ENCODE peak calls at places on chromosomes 3 and 15, in four cellular contexts. C is ovary, H is uterus, B is heart right ventricle. E is an unnamed sample.
A peak's percentile ranks its signal among the peaks of the same experiment; 100 is the strongest.

GRCh38 chr15:74336061-74337005 is 31.1 kb downstream of the CYP11A1 start:
- DNase-seq in C (no peak), H (no peak), B (no peak), E (peak; percentile 35)

GRCh38 chr3:117045143-117045542 is 335.6 kb downstream of the TUSC7 start:
- DNase-seq in B (no peak), H (no peak), C (no peak), E (no peak)

GRCh38 chr15:100690786-100691160 is 88.4 kb downstream of the ASB7 start:
- DNase-seq in B (no peak), H (peak; percentile 13), C (no peak), E (no peak)

GRCh38 chr3:52196977-52197376 is 983 bp upstream of the ALAS1 start:
- DNase-seq in H (no peak), C (peak; percentile 53), B (no peak), E (no peak)

GRCh38 chr3:32469151-32469874 is 33.3 kb downstream of the CMTM6 start:
- DNase-seq in C (no peak), B (no peak), H (no peak), E (no peak)

GRCh38 chr15:94370197-94370987 is 139.0 kb downstream of the MCTP2 start:
- DNase-seq in C (no peak), B (no peak), H (no peak), E (no peak)

GRCh38 chr3:17967953-17968352 is 225.5 kb upstream of the TBC1D5 start:
- DNase-seq in C (no peak), H (no peak), B (no peak), E (no peak)

GRCh38 chr3:131386429-131386926 is 4.9 kb downstream of the NUDT16 start:
- DNase-seq in B (peak; percentile 69), H (no peak), C (no peak), E (peak; percentile 82)

GRCh38 chr3:142027295-142027694 is 122.0 kb downstream of the TFDP2 start:
- DNase-seq in H (no peak), B (no peak), C (no peak), E (no peak)

GRCh38 chr3:51620543-51620942 is 50.5 kb upstream of the TEX264 start:
- DNase-seq in B (no peak), C (no peak), H (no peak), E (no peak)

GRCh38 chr3:151538706-151539403 is 78.0 kb upstream of the IGSF10 start:
- DNase-seq in C (peak; percentile 69), B (peak; percentile 10), H (peak; percentile 19), E (no peak)

GRCh38 chr3:164007764-164008163 is 1070.5 kb downstream of the SI start:
- DNase-seq in H (no peak), B (no peak), C (no peak), E (no peak)

GRCh38 chr3:64321747-64322146 is 96.5 kb upstream of the PRICKLE2 start:
- DNase-seq in H (no peak), C (no peak), B (no peak), E (no peak)

GRCh38 chr15:81160312-81161214 is 26.5 kb downstream of the CFAP161 start:
- DNase-seq in B (peak; percentile 83), H (peak; percentile 65), C (no peak), E (no peak)

GRCh38 chr3:126354776-126355175 is 2.4 kb downstream of the KLF15 start:
- DNase-seq in C (no peak), H (no peak), B (no peak), E (peak; percentile 66)

GRCh38 chr15:28105793-28106192 is 6.7 kb upstream of the OCA2 start:
- DNase-seq in H (no peak), B (no peak), C (no peak), E (no peak)

GRCh38 chr3:183188895-183189462 is 26.4 kb upstream of the LAMP3 start:
- DNase-seq in B (peak; percentile 44), H (no peak), C (peak; percentile 33), E (no peak)

GRCh38 chr3:23712656-23713559 is 92.8 kb upstream of the UBE2E1 start:
- DNase-seq in C (peak; percentile 55), B (peak; percentile 63), H (peak; percentile 80), E (no peak)

GRCh38 chr15:34436126-34436955 is 1.3 kb downstream of the GOLGA8A start:
- DNase-seq in C (no peak), H (no peak), B (no peak), E (peak; percentile 47)

GRCh38 chr3:119580148-119580760 is 962 bp downstream of the ADPRH start:
- DNase-seq in B (peak; percentile 58), C (no peak), H (peak; percentile 29), E (no peak)

GRCh38 chr3:126208618-126209256 is 28.4 kb upstream of the ALDH1L1 start:
- DNase-seq in H (peak; percentile 70), C (peak; percentile 71), B (peak; percentile 85), E (peak; percentile 97)

GRCh38 chr3:133213942-133214341 is 175.8 kb downstream of the TMEM108 start:
- DNase-seq in B (peak; percentile 16), C (no peak), H (no peak), E (no peak)

GRCh38 chr3:40381904-40382616 is 4.9 kb upstream of the ENTPD3 start:
- DNase-seq in H (no peak), C (no peak), B (no peak), E (no peak)

GRCh38 chr3:16130066-16130465 is 44.4 kb upstream of the GALNT15 start:
- DNase-seq in B (no peak), C (no peak), H (no peak), E (no peak)

GRCh38 chr15:62940755-62941361 is 101.7 kb upstream of the TPM1 start:
- DNase-seq in H (peak; percentile 78), C (peak; percentile 56), B (peak; percentile 85), E (peak; percentile 96)

GRCh38 chr3:15007681-15008141 is 57.4 kb downstream of the MRPS25 start:
- DNase-seq in H (no peak), B (no peak), C (no peak), E (no peak)

GRCh38 chr3:113241292-113242033 is 30.1 kb downstream of the BOC start:
- DNase-seq in H (peak; percentile 53), B (no peak), C (no peak), E (no peak)

GRCh38 chr3:109073116-109073515 is 44.8 kb downstream of the MORC1 start:
- DNase-seq in B (no peak), H (no peak), C (no peak), E (no peak)

GRCh38 chr3:109072208-109072607 is 45.7 kb downstream of the MORC1 start:
- DNase-seq in C (no peak), H (no peak), B (no peak), E (no peak)

GRCh38 chr3:109070232-109070631 is 47.7 kb downstream of the MORC1 start:
- DNase-seq in B (no peak), H (no peak), C (no peak), E (no peak)

GRCh38 chr3:109071349-109072142 is 46.4 kb downstream of the MORC1 start:
- DNase-seq in C (no peak), B (peak; percentile 12), H (no peak), E (no peak)
- TF ChIP-seq CTCF in C (no peak), B (no peak), H (no peak), E (no peak)

DNA sequence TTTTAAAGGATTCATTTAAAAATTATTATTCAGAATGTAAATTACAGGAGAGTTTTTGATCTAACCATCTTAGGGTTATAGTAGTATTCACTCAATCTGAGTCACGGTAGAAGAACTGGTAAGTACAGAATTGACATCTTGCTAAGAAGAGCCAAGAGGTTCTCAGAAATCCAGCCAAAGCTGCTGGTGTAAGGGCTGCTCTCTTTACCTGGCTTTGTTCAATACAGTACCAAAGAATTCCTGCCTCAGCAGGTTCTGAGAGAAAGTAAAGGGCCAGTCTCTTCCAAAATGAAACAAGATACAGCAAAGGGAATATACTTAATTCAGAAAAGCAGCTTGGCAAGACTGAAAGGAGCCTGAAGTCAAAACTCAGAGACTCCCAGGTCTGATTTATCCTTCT is 193.1 kb downstream of the TNIK start:
- DNase-seq in B (no peak), H (no peak), C (no peak), E (no peak)
- H3K27ac ChIP-seq in B (no peak overlapping the region), H (peak overlapping the region; percentile 29), C (no peak overlapping the region), E (no peak overlapping the region)

GRCh38 chr3:80158332-80158731 is 390.5 kb upstream of the ROBO1 start:
- DNase-seq in B (no peak), C (no peak), H (no peak), E (no peak)
- TF ChIP-seq CTCF in B (no peak), C (no peak), H (no peak), E (no peak)

GRCh38 chr3:156617145-156617544 is 57.2 kb upstream of the TIPARP start:
- DNase-seq in C (no peak), B (no peak), H (no peak), E (no peak)

GRCh38 chr3:156612906-156613305 is 58.0 kb upstream of the SSR3 start:
- DNase-seq in B (no peak), C (no peak), H (no peak), E (no peak)

GRCh38 chr3:156617781-156618180 is 56.6 kb upstream of the TIPARP start:
- DNase-seq in B (no peak), H (no peak), C (no peak), E (no peak)

GRCh38 chr3:156614642-156615511 is 59.5 kb upstream of the TIPARP start:
- DNase-seq in B (no peak), H (no peak), C (no peak), E (no peak)

GRCh38 chr3:156615592-156616173 is 58.7 kb upstream of the TIPARP start:
- DNase-seq in B (no peak), H (no peak), C (no peak), E (no peak)
- H3K27ac ChIP-seq in B (no peak overlapping the region), H (no peak overlapping the region), C (no peak overlapping the region), E (no peak overlapping the region)

DNA sequence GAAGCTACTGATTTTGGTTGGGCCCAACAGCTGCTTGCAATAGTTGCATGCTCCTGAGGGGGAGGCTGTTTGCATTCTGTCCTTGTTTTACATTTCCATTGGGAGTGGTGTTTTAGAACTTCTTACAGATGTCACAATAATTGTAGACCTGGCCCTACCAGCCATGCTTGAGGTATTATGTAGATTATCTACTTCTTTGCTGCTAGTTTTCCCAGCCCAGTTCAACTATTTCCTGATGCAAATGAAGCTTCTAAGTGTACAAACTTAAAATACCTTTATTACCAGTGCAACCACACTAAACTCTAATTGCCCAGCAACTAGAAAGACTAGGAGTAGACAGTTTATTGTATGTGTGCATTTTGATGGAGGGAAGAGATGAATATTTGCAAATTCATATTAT is 104.9 kb upstream of the MYZAP start:
- DNase-seq in C (no peak), H (no peak), B (no peak), E (no peak)
- TF ChIP-seq CTCF in C (no peak), H (no peak), B (no peak), E (no peak)

DNA sequence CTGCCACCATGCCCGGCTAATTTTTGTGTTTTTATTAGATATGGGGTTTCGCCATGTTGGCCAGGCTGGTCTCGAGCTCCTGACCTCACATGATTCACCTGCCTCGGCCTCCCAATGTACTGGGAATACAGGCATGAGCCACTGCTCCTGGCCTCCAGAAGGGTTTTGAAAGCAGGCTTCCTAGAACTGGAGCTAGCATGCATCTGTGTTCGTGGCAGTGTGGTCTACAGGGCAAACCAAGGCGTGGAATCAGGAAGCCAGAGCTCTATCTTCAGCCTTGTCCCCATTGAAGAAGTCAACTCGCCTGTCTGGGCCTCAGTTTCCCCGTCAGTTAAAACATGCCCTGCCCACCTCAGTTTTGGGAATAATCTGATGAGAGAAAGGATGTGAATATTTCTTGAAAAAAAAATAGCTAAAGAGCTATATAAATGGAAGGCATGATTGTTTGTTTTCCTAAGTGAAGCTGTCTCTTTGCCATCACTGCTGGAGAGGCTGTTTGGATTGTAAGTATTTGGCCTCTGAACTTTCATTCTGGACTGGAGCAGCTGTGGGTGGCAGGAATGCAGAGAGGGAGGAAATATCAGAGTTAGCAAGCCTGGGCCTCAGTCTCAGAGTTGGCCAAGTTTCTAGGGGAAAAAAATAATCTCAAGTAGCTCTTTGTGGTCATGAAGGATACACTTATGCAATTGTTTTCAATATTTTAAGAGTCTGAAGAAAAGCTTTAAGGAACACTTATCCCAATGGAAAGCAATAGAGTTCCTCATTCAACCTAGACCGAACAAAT is 36.5 kb upstream of the UACA start:
- DNase-seq in B (peak; percentile 35), H (no peak), C (peak; percentile 45), E (no peak)
- H3K27ac ChIP-seq in B (peak overlapping the region; percentile 6), H (peak overlapping the region; percentile 31), C (no peak overlapping the region), E (peak overlapping the region; percentile 63)

E was measured in kidney.